ENCODE peak calls at places on chromosome 3, in seven cellular contexts. T is T-helper 17 cell; W is A549; J is lower lobe of right lung; G is activated naive CD4-positive, alpha-beta T cell treated with Interleukin-2 at 50 U/mL for 16 hours; V is activated naive CD8-positive, alpha-beta T cell treated with anti-CD3 and anti-CD28 coated beads, Interleukin-2, amount 10 ng/mL, durations not matched to agents 7 days and 5 days; Z is neural crest cell. H is an unnamed sample.

GRCh38 chr3:47225310-47225906 is 57.2 kb downstream of the KIF9 start:
- DNase-seq in Z (no peak), W (no peak), G (no peak), J (no peak), T (no peak), V (no peak), H (no peak)

GRCh38 chr3:149489060-149489690 is 14.7 kb downstream of the TM4SF4 start:
- DNase-seq in T (no peak), W (peak; percentile 46), J (no peak), G (no peak), Z (no peak), V (no peak), H (no peak)

GRCh38 chr3:112231727-112232126 is 62.3 kb downstream of the SLC9C1 start:
- DNase-seq in W (no peak), T (no peak), V (no peak), J (no peak), G (no peak), Z (no peak), H (no peak)

GRCh38 chr3:183489455-183490210 is 61.2 kb upstream of the MCF2L2 start:
- DNase-seq in G (no peak), V (no peak), T (no peak), Z (no peak), W (no peak), J (no peak), H (no peak)

GRCh38 chr3:42804831-42805821 is 836 bp upstream of the HIGD1A start:
- DNase-seq in J (peak; percentile 59), W (no peak), T (no peak), Z (no peak), G (no peak), V (no peak), H (no peak)

GRCh38 chr3:152183473-152183872 is 85.3 kb upstream of the MBNL1 start:
- DNase-seq in J (no peak), Z (peak; percentile 15), T (peak; percentile 16), W (peak; percentile 62), V (peak; percentile 39), G (peak; percentile 46), H (no peak)

GRCh38 chr3:9957214-9957613 is 5.0 kb upstream of the PRRT3 start:
- DNase-seq in Z (no peak), G (no peak), W (no peak), T (no peak), J (no peak), V (no peak), H (no peak)

GRCh38 chr3:106071306-106071705 is 202.5 kb upstream of the CBLB start:
- DNase-seq in Z (no peak), G (no peak), W (no peak), T (no peak), J (no peak), V (no peak), H (no peak)

GRCh38 chr3:193590088-193590856 is 2.7 kb upstream of the OPA1 start:
- DNase-seq in W (peak; percentile 40), T (no peak), V (no peak), J (no peak), Z (no peak), G (no peak), H (no peak)

H was measured in stimulated activated CD8-positive, alpha-beta memory T cell treated with anti-CD3 and anti-CD28 coated beads, Interleukin-2, amount 100 ng/mL, for 48 hours.